ENCODE peak calls at places on chromosomes 5 and 9, in eight cellular contexts. O is kidney, C is stomach, N is mammary epithelial cell, D is small intestine, B is left ventricle myocardium inferior, L is mesendoderm, T is keratinocyte. M is an unnamed sample.
A peak's percentile ranks its signal among the peaks of the same experiment; 100 is the strongest.

GRCh38 chr5:7876867-7877266 is 7.9 kb downstream of the MTRR start:
- DNase-seq in O (no peak), C (no peak), N (peak; percentile 77), D (no peak), B (no peak), L (no peak), T (no peak), M (no peak)

GRCh38 chr5:141969783-141970741 is 1.2 kb downstream of the RNF14 start:
- DNase-seq in O (no peak), C (no peak), N (no peak), D (peak; percentile 78), B (no peak), L (peak; percentile 84), T (no peak), M (no peak)

GRCh38 chr5:179297486-179298180 is 47.6 kb downstream of the ADAMTS2 start:
- DNase-seq in O (peak; percentile 64), C (no peak), N (no peak), D (no peak), B (no peak), L (no peak), T (no peak), M (peak; percentile 64)

GRCh38 chr5:170306381-170306790 is 8.8 kb upstream of the LCP2 start:
- DNase-seq in O (no peak), C (peak; percentile 70), N (peak; percentile 4), D (no peak), B (peak; percentile 59), L (no peak), T (no peak), M (no peak)

GRCh38 chr5:111447099-111447498 is 65.2 kb downstream of the STARD4 start:
- DNase-seq in O (no peak), C (no peak), N (no peak), D (no peak), B (no peak), L (no peak), T (no peak), M (no peak)

GRCh38 chr5:180605554-180606214 is 14.4 kb upstream of the SCGB3A1 start:
- DNase-seq in O (peak; percentile 45), C (peak; percentile 69), N (peak; percentile 38), D (peak; percentile 64), B (no peak), L (peak; percentile 71), T (peak; percentile 25), M (no peak)

GRCh38 chr9:125258832-125259534 is 2.6 kb upstream of the GAPVD1 start:
- DNase-seq in O (no peak), C (no peak), N (no peak), D (no peak), B (no peak), L (no peak), T (no peak), M (no peak)

GRCh38 chr5:180209137-180209581 is at the start of gene RASGEF1C:
- DNase-seq in O (no peak), C (peak; percentile 71), N (peak; percentile 33), D (peak; percentile 60), B (peak; percentile 59), L (peak; percentile 63), T (no peak), M (no peak)

GRCh38 chr9:99259231-99259918 is 37.3 kb downstream of the SEC61B start:
- DNase-seq in O (peak; percentile 92), C (peak; percentile 73), N (no peak), D (peak; percentile 30), B (peak; percentile 88), L (peak; percentile 32), T (no peak), M (no peak)

GRCh38 chr5:74953961-74954720 is 88.0 kb upstream of the FAM169A start:
- DNase-seq in O (no peak), C (no peak), N (peak; percentile 35), D (peak; percentile 85), B (no peak), L (no peak), T (no peak), M (no peak)

GRCh38 chr9:38662763-38663593 is 42.6 kb upstream of the ANKRD18A start:
- DNase-seq in O (no peak), C (no peak), N (no peak), D (no peak), B (no peak), L (peak; percentile 50), T (no peak), M (no peak)

GRCh38 chr5:172380992-172381643 is 73.2 kb downstream of the SH3PXD2B start:
- DNase-seq in O (peak; percentile 79), C (peak; percentile 52), N (no peak), D (no peak), B (peak; percentile 75), L (no peak), T (no peak), M (no peak)

GRCh38 chr9:85859751-85860150 is 81.2 kb upstream of the NAA35 start:
- DNase-seq in O (no peak), C (no peak), N (peak; percentile 19), D (no peak), B (no peak), L (peak; percentile 52), T (no peak), M (no peak)

GRCh38 chr9:132827366-132827765 is 50.7 kb downstream of the AK8 start:
- DNase-seq in O (peak; percentile 31), C (no peak), N (no peak), D (no peak), B (no peak), L (no peak), T (no peak), M (no peak)

GRCh38 chr9:33976414-33976813 is 72.3 kb downstream of the UBAP2 start:
- DNase-seq in O (no peak), C (no peak), N (no peak), D (no peak), B (no peak), L (no peak), T (no peak), M (no peak)

GRCh38 chr9:128635266-128636023 is 21.2 kb downstream of the DYNC2I2 start:
- DNase-seq in O (peak; percentile 98), C (peak; percentile 93), N (peak; percentile 95), D (peak; percentile 97), B (peak; percentile 88), L (peak; percentile 99), T (peak; percentile 90), M (peak; percentile 99)

GRCh38 chr5:151683936-151684586 is 2.7 kb downstream of the SPARC start:
- DNase-seq in O (no peak), C (no peak), N (no peak), D (no peak), B (no peak), L (no peak), T (no peak), M (no peak)
- H3K4me3 ChIP-seq in O (peak overlapping the region; percentile 78), C (peak overlapping the region; percentile 55), N (no peak overlapping the region), D (no peak overlapping the region), B (peak overlapping the region; percentile 78), L (no peak overlapping the region), T (no peak overlapping the region), M (no peak overlapping the region)

GRCh38 chr9:35114921-35115341 is 731 bp downstream of the ATOSB start:
- DNase-seq in O (peak; percentile 88), C (peak; percentile 42), N (peak; percentile 59), D (peak; percentile 74), B (peak; percentile 80), L (peak; percentile 68), T (no peak), M (no peak)
- H3K4me1 ChIP-seq in O (peaks cover 33% of the 10 kb centered on the region), C (peaks cover 66% of the 10 kb centered on the region), N (peaks cover 37% of the 10 kb centered on the region), D (peaks cover 23% of the 10 kb centered on the region), B (peaks cover 67% of the 10 kb centered on the region), L (peaks cover 9% of the 10 kb centered on the region), T (peaks cover 42% of the 10 kb centered on the region), M (peaks cover 23% of the 10 kb centered on the region)

GRCh38 chr5:10454591-10455272 is 13.1 kb downstream of the ROPN1L start:
- DNase-seq in O (no peak), C (no peak), N (peak; percentile 37), D (no peak), B (no peak), L (no peak), T (peak; percentile 88), M (no peak)

GRCh38 chr5:10457682-10458574 is 16.2 kb downstream of the ROPN1L start:
- DNase-seq in O (no peak), C (peak; percentile 56), N (no peak), D (no peak), B (peak; percentile 34), L (peak; percentile 59), T (no peak), M (no peak)

GRCh38 chr5:10459080-10460055 is 17.7 kb downstream of the ROPN1L start:
- DNase-seq in O (no peak), C (no peak), N (no peak), D (no peak), B (no peak), L (no peak), T (no peak), M (no peak)

GRCh38 chr5:10455273-10455670 is 13.6 kb downstream of the ROPN1L start:
- DNase-seq in O (no peak), C (no peak), N (no peak), D (no peak), B (peak; percentile 34), L (peak; percentile 80), T (no peak), M (no peak)

DNA sequence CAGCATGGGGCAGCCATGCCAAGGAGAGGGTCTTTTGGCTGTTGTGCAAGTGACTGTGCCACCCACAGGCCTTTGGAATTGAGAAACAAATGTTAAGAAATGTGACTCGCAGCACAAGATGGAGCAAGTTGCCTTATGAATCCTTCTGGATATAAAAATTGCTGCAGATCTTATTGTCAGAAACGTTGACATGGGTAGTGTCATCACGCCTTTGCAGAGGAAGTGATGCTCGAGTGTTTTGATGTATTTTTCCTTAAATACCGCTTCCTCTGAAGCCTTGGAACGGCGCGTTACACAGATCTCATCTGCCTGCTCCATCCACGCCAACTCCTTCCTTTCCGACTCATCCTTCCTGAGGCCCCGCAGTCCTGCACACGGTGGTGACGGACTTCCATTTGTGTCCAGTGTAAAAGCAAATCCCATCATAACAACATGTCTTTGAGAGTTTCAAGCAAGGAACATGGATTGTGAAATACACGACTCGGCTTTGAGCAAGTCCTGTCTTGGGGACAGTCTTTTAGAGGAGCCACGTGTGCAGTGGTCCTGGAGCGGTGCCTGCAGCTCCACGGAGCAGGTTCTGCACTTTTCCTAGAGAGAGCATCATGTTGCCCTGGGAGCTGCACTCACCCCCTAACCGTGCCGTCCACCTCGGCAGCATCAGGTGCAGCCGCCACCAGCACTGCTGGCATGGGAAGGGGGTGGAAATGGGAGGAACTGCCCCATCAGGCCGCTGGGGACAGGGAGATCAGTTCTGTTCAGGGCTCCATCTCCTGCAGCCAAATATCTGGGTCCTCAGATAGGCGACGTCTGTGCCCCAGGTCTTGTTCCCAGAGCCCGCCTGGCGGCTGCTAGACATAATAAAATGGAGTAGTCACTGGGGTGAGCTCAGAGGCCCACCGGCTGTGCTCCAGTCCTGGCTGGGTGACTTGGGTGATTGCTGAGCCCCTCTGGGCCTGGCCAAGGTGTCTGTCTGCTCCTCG is 15.2 kb downstream of the ROPN1L start:
- DNase-seq in O (no peak), C (no peak), N (no peak), D (no peak), B (no peak), L (no peak), T (no peak), M (no peak)
- H3K27ac ChIP-seq in O (no peak overlapping the region), C (no peak overlapping the region), N (no peak overlapping the region), D (no peak overlapping the region), B (no peak overlapping the region), L (no peak overlapping the region), T (no peak overlapping the region), M (no peak overlapping the region)

DNA sequence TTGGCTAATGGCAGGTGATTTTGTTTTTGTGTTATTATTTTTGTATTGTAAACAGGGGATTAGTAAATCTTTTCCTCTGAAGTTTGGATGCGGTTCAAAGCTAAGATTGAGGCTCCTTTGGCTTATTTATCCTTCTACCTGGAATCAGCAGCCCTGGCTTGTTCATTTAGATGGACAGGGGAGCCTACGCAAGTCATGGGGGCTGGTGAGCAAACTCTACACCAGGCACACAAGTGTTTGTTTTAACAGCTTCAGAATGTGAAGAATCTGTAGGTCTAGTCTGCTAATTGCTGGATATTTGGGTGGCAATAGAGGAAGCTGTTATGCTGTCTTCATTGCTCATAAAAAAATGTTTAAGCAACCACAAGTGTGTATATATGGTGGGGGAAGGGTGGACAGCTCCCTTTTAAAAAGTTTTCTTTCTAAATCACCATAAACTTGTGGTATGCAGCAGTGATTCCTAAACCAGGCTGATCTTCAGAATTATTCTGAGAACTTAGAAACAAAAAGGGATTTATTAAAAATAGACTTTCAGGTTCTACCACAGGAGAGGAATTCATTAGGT is 20.7 kb downstream of the ZNF462 start:
- DNase-seq in O (no peak), C (no peak), N (no peak), D (no peak), B (no peak), L (no peak), T (no peak), M (no peak)
- H3K4me3 ChIP-seq in O (no peak overlapping the region), C (no peak overlapping the region), N (no peak overlapping the region), D (no peak overlapping the region), B (no peak overlapping the region), L (no peak overlapping the region), T (no peak overlapping the region), M (no peak overlapping the region)